ENCODE peak calls at places on chromosomes 3 and 15, in five cellular contexts. One of them, this sample, is unnamed.

GRCh38 chr3:40679289-40679688 is 154.5 kb downstream of the ZNF621 start:
- DNase-seq in GM12864: no peak
- DNase-seq in AG09309: no peak
- DNase-seq in heart left ventricle: no peak
- DNase-seq in osteoblast: no peak
- DNase-seq in this sample: peak

GRCh38 chr15:96735621-96736020 is 405.1 kb downstream of the NR2F2 start:
- DNase-seq in GM12864: no peak
- DNase-seq in AG09309: no peak
- DNase-seq in heart left ventricle: no peak
- DNase-seq in osteoblast: no peak
- DNase-seq in this sample: no peak

GRCh38 chr3:25037049-25037547 is 391.0 kb upstream of the RARB start:
- DNase-seq in GM12864: no peak
- DNase-seq in AG09309: peak
- DNase-seq in heart left ventricle: no peak
- DNase-seq in osteoblast: no peak
- DNase-seq in this sample: no peak

GRCh38 chr3:40192628-40193027 is 116.9 kb upstream of the EIF1B start:
- DNase-seq in GM12864: no peak
- DNase-seq in AG09309: no peak
- DNase-seq in heart left ventricle: no peak
- DNase-seq in osteoblast: no peak
- DNase-seq in this sample: no peak

GRCh38 chr3:71031914-71032521 is 551.5 kb downstream of the FOXP1 start:
- DNase-seq in GM12864: no peak
- DNase-seq in AG09309: no peak
- DNase-seq in heart left ventricle: no peak
- DNase-seq in osteoblast: no peak
- DNase-seq in this sample: peak

GRCh38 chr3:42702982-42703694 is 540 bp upstream of the HHATL start:
- DNase-seq in GM12864: no peak
- DNase-seq in AG09309: no peak
- DNase-seq in heart left ventricle: no peak
- DNase-seq in osteoblast: peak
- DNase-seq in this sample: no peak

GRCh38 chr3:121943434-121943833 is 49.2 kb downstream of the SLC15A2 start:
- DNase-seq in GM12864: no peak
- DNase-seq in AG09309: no peak
- DNase-seq in heart left ventricle: no peak
- DNase-seq in osteoblast: no peak
- DNase-seq in this sample: no peak

GRCh38 chr3:70800941-70801340 is 488.5 kb upstream of the MDFIC2 start:
- DNase-seq in GM12864: no peak
- DNase-seq in AG09309: no peak
- DNase-seq in heart left ventricle: no peak
- DNase-seq in osteoblast: no peak
- DNase-seq in this sample: no peak

GRCh38 chr3:72872183-72872582 is 15.7 kb upstream of the GXYLT2 start:
- DNase-seq in GM12864: no peak
- DNase-seq in AG09309: peak
- DNase-seq in heart left ventricle: no peak
- DNase-seq in osteoblast: peak
- DNase-seq in this sample: peak

GRCh38 chr3:188948658-188949400 is 222.9 kb upstream of the TPRG1 start:
- DNase-seq in GM12864: no peak
- DNase-seq in AG09309: peak
- DNase-seq in heart left ventricle: no peak
- DNase-seq in osteoblast: peak
- DNase-seq in this sample: no peak

GRCh38 chr15:41689834-41690233 is 29.6 kb downstream of the MGA start:
- DNase-seq in GM12864: no peak
- DNase-seq in AG09309: no peak
- DNase-seq in heart left ventricle: no peak
- DNase-seq in osteoblast: no peak
- DNase-seq in this sample: no peak

DNA sequence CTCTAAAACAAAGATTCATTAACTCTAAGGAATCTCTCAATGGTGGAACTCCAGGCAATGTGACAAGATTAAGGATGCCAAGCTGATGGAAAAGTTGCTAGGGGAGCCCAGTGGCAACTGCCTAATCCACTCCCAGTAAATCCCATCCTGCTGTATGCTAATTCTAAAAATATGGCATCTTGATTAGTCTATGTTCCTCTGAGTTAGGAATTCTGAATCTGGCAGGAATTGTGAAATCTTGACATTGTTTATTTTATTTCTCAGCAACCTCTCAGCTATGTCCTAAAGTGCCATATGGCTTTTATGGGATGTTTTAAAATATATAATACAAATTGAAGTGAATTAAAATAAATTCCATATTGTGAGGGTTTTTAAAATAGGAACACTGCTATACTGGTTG is 209.9 kb upstream of the TRIM42 start:
- DNase-seq in GM12864: no peak
- DNase-seq in AG09309: no peak
- DNase-seq in heart left ventricle: no peak
- DNase-seq in osteoblast: no peak
- DNase-seq in this sample: no peak
- H3K4me3 ChIP-seq in GM12864: no peak
- H3K4me3 ChIP-seq in AG09309: no peak
- H3K4me3 ChIP-seq in heart left ventricle: no peak
- H3K4me3 ChIP-seq in osteoblast: no peak
- H3K4me3 ChIP-seq in this sample: no peak

GRCh38 chr15:59736181-59736580 is 47.1 kb upstream of the BNIP2 start:
- DNase-seq in GM12864: no peak
- DNase-seq in AG09309: no peak
- DNase-seq in heart left ventricle: no peak
- DNase-seq in osteoblast: no peak
- DNase-seq in this sample: no peak

GRCh38 chr15:59746777-59747176 is 57.7 kb upstream of the BNIP2 start:
- DNase-seq in GM12864: no peak
- DNase-seq in AG09309: no peak
- DNase-seq in heart left ventricle: no peak
- DNase-seq in osteoblast: no peak
- DNase-seq in this sample: peak

GRCh38 chr15:59738676-59739075 is 49.6 kb upstream of the BNIP2 start:
- DNase-seq in GM12864: no peak
- DNase-seq in AG09309: no peak
- DNase-seq in heart left ventricle: no peak
- DNase-seq in osteoblast: no peak
- DNase-seq in this sample: no peak

GRCh38 chr15:59739557-59740186 is 50.6 kb upstream of the BNIP2 start:
- DNase-seq in GM12864: no peak
- DNase-seq in AG09309: no peak
- DNase-seq in heart left ventricle: no peak
- DNase-seq in osteoblast: no peak
- DNase-seq in this sample: no peak

DNA sequence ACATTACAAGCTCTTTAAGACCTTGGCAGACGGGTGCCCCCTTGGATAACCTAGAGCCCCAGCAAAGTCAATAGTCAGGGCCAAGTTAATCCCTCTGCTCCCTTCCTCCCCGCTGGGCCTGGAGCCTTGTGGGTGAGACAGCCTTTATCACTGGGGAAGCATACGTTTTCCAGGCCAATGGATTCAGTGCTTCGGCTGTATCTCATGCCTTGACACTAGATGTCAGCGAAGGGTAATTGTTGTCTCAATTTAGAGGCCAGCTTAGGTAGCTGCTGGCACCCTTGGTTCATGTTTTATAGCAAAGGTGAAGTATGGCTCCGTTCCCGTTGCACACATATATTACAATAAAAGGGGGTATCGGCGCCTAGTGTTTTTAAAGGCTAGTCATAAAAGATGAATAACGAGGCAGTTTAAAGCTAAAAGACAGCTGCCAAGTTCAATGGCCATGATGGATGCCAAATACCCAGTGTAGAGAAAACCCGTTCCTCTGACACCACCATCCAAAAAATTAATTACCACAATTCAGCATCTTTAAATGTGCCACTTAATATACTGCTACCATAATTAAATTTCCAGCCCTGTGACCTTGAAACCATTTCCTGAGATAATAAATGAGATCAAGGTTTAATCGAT is 52.3 kb upstream of the BNIP2 start:
- DNase-seq in GM12864: no peak
- DNase-seq in AG09309: no peak
- DNase-seq in heart left ventricle: no peak
- DNase-seq in osteoblast: peak
- DNase-seq in this sample: no peak
- TF ChIP-seq CTCF in GM12864: peak
- TF ChIP-seq CTCF in AG09309: peak
- TF ChIP-seq CTCF in heart left ventricle: no peak
- TF ChIP-seq CTCF in osteoblast: peak
- TF ChIP-seq CTCF in this sample: no peak

DNA sequence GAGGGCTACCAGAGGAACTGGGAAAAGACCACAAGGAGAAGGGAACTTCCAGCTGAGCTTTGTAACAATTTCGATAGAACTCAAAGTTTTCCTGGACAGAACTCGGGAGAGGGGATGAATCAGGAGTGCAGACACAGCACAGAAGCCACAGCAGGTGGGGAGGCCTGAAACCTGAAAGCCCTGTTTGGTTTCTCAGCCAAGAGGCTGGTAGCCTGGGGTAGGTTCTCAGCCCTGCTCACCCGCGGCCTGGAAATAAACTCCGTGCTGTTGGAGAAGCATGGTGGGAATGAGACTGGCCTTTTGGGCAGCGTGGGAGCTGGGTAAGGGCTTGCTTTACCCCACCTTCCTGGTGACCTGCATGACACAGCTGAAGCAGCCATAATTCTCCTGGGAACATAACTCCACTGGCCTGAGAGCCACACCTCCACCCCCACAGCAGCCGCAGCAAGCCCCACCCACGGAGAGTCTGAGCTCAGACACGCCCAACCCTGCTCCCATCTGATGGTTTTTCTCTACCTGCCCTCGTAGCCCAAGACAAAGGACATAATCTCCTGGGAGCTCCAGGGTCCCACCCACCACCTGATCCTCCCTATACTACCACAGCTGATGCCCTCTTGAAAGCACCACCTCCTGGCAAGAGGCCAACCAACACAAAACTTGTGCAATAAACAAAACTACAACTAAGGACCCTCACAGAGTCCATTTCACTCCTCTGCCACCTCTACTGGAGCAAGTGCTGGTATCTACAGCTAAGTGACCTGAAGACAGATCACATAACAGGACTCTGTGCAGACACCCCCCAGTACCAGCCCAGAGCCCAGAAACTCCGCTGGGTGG is 52.5 kb upstream of the CHRM5 start:
- DNase-seq in GM12864: no peak
- DNase-seq in AG09309: no peak
- DNase-seq in heart left ventricle: no peak
- DNase-seq in osteoblast: no peak
- DNase-seq in this sample: peak
- H3K4me3 ChIP-seq in GM12864: no peak
- H3K4me3 ChIP-seq in AG09309: no peak
- H3K4me3 ChIP-seq in heart left ventricle: no peak
- H3K4me3 ChIP-seq in osteoblast: no peak
- H3K4me3 ChIP-seq in this sample: no peak

DNA sequence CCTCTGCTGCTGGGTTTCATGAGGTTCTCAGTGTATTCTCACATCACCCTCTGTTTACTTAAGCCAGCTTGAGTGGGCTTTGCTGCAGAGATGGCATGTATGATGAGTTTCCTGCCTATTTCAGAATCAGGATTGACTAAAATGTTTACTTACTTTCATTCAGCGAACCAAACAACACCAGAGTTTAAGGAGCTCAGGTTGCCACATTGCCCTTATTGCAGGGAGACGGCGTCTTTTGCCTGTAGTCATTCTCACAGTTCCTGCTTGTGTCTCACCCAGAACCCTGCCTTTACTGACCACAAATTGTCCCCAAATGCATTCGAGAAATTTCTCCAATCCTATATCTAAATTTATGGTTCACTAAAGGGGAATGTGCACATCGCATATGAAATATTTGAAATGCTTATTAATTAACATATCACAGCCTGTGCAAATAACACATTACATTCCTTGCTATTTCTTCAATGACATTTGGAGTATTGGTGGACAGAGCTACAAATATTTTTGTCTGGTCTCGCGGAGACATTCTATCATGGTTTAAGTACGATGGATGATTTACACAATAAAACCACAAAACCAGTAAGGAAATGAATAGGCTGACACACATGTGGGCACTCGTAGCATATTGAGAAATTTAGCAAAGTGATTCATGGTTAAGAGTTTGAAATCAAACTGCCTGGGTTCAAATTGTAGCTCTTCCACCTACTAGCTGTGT is 377.2 kb upstream of the CFAP20DC start:
- DNase-seq in GM12864: no peak
- DNase-seq in AG09309: peak
- DNase-seq in heart left ventricle: no peak
- DNase-seq in osteoblast: peak
- DNase-seq in this sample: no peak
- TF ChIP-seq CTCF in GM12864: no peak
- TF ChIP-seq CTCF in AG09309: no peak
- TF ChIP-seq CTCF in heart left ventricle: no peak
- TF ChIP-seq CTCF in osteoblast: no peak
- TF ChIP-seq CTCF in this sample: no peak

GRCh38 chr3:98885851-98886250 is 15.6 kb downstream of the DCBLD2 start:
- DNase-seq in GM12864: no peak
- DNase-seq in AG09309: no peak
- DNase-seq in heart left ventricle: no peak
- DNase-seq in osteoblast: no peak
- DNase-seq in this sample: no peak
- H3K4me3 ChIP-seq in GM12864: no peak
- H3K4me3 ChIP-seq in AG09309: no peak
- H3K4me3 ChIP-seq in heart left ventricle: no peak
- H3K4me3 ChIP-seq in osteoblast: peak
- H3K4me3 ChIP-seq in this sample: no peak

GRCh38 chr15:40443255-40443654 is 2.5 kb downstream of the BAHD1 start:
- DNase-seq in GM12864: no peak
- DNase-seq in AG09309: no peak
- DNase-seq in heart left ventricle: no peak
- DNase-seq in osteoblast: no peak
- DNase-seq in this sample: no peak

GRCh38 chr15:40441012-40441735 is 421 bp downstream of the BAHD1 start:
- DNase-seq in GM12864: no peak
- DNase-seq in AG09309: no peak
- DNase-seq in heart left ventricle: no peak
- DNase-seq in osteoblast: no peak
- DNase-seq in this sample: no peak

GRCh38 chr15:40440300-40441011 is at the start of gene BAHD1:
- DNase-seq in GM12864: peak
- DNase-seq in AG09309: peak
- DNase-seq in heart left ventricle: peak
- DNase-seq in osteoblast: peak
- DNase-seq in this sample: peak

GRCh38 chr15:40443846-40444245 is 3.1 kb downstream of the BAHD1 start:
- DNase-seq in GM12864: no peak
- DNase-seq in AG09309: no peak
- DNase-seq in heart left ventricle: no peak
- DNase-seq in osteoblast: no peak
- DNase-seq in this sample: no peak

GRCh38 chr15:40441736-40442531 is 1.2 kb downstream of the BAHD1 start:
- DNase-seq in GM12864: no peak
- DNase-seq in AG09309: no peak
- DNase-seq in heart left ventricle: no peak
- DNase-seq in osteoblast: peak
- DNase-seq in this sample: peak
- TF ChIP-seq CTCF in GM12864: no peak
- TF ChIP-seq CTCF in AG09309: no peak
- TF ChIP-seq CTCF in heart left ventricle: peak
- TF ChIP-seq CTCF in osteoblast: no peak
- TF ChIP-seq CTCF in this sample: peak

GRCh38 chr3:127001486-127002194 is 18.7 kb downstream of the PLXNA1 start:
- DNase-seq in GM12864: no peak
- DNase-seq in AG09309: no peak
- DNase-seq in heart left ventricle: no peak
- DNase-seq in osteoblast: no peak
- DNase-seq in this sample: no peak
- H3K4me3 ChIP-seq in GM12864: no peak
- H3K4me3 ChIP-seq in AG09309: no peak
- H3K4me3 ChIP-seq in heart left ventricle: no peak
- H3K4me3 ChIP-seq in osteoblast: peak
- H3K4me3 ChIP-seq in this sample: no peak

This sample was measured in GM12865.